ENCODE peak calls at places on chromosomes 16 and 17, in six cellular contexts. T is Peyer's patch; Y is mesendoderm; G is CD8-positive, alpha-beta T cell; V is BJ; W is stomach. E is an unnamed sample.

GRCh38 chr17:751269-752001 is 629 bp downstream of the GEMIN4 start:
- DNase-seq in T (peak), Y (no peak), G (peak), V (no peak), W (peak), E (no peak)

GRCh38 chr16:86806838-86807351 is 228.5 kb downstream of the FOXL1 start:
- DNase-seq in T (no peak), Y (peak), G (no peak), V (no peak), W (no peak), E (no peak)

GRCh38 chr16:6165330-6165984 is 1067.9 kb upstream of the EEF2KMT start:
- DNase-seq in T (no peak), Y (peak), G (no peak), V (no peak), W (no peak), E (no peak)

GRCh38 chr16:28984619-28985135 is at the start of gene LAT:
- DNase-seq in T (peak), Y (no peak), G (peak), V (no peak), W (peak), E (no peak)

GRCh38 chr17:71251276-71251675 is 869.5 kb upstream of the SOX9 start:
- DNase-seq in T (no peak), Y (no peak), G (no peak), V (no peak), W (no peak), E (no peak)

GRCh38 chr16:5314377-5314776 is 216.8 kb upstream of the EEF2KMT start:
- DNase-seq in T (no peak), Y (no peak), G (no peak), V (no peak), W (no peak), E (no peak)

GRCh38 chr16:85898521-85899442 is at the start of gene IRF8:
- DNase-seq in T (peak), Y (peak), G (peak), V (no peak), W (peak), E (no peak)

GRCh38 chr16:57165923-57166322 is 19.9 kb downstream of the PSME3IP1 start:
- DNase-seq in T (no peak), Y (no peak), G (no peak), V (no peak), W (no peak), E (no peak)

GRCh38 chr17:66727634-66728570 is 107.0 kb upstream of the CACNG5 start:
- DNase-seq in T (no peak), Y (peak), G (no peak), V (no peak), W (peak), E (no peak)

DNA sequence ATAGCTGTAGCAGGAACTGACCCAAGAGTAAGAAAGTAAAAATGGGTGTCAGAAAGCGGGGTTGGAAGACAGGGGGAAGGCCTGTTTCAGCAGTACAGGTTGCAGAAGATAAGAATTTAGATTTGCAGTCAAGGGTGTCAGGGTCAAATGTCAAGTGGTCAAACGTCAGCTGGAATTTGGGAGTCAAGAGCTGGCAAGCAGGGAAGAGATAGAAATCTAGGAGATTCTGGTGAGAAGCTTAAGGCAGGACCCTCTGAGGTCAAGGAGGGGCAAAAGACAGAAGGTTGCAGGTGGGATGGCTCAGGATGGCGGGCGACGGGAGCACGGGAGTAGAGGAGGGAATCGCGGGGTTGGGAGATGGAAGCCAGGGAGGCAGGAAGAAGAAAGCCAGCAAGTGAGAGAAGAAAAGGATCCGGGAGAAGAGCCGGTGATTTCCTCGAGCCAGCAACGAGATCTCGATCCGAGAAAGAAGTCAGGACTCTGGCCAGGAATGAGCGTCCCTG is 335 bp downstream of the SLC25A35 start:
- DNase-seq in T (no peak), Y (no peak), G (no peak), V (no peak), W (no peak), E (no peak)
- H3K4me3 ChIP-seq in T (peak), Y (peak), G (peak), V (peak), W (peak), E (peak)

GRCh38 chr17:61477204-61477834 is 25.1 kb downstream of the TBX4 start:
- DNase-seq in T (no peak), Y (no peak), G (no peak), V (no peak), W (no peak), E (no peak)

GRCh38 chr17:61478026-61478789 is 26.0 kb downstream of the TBX4 start:
- DNase-seq in T (no peak), Y (no peak), G (no peak), V (no peak), W (no peak), E (no peak)

GRCh38 chr17:61479493-61480413 is 27.5 kb downstream of the TBX4 start:
- DNase-seq in T (no peak), Y (no peak), G (no peak), V (no peak), W (no peak), E (no peak)

GRCh38 chr17:61480414-61480807 is 28.2 kb downstream of the TBX4 start:
- DNase-seq in T (no peak), Y (no peak), G (no peak), V (no peak), W (no peak), E (no peak)

DNA sequence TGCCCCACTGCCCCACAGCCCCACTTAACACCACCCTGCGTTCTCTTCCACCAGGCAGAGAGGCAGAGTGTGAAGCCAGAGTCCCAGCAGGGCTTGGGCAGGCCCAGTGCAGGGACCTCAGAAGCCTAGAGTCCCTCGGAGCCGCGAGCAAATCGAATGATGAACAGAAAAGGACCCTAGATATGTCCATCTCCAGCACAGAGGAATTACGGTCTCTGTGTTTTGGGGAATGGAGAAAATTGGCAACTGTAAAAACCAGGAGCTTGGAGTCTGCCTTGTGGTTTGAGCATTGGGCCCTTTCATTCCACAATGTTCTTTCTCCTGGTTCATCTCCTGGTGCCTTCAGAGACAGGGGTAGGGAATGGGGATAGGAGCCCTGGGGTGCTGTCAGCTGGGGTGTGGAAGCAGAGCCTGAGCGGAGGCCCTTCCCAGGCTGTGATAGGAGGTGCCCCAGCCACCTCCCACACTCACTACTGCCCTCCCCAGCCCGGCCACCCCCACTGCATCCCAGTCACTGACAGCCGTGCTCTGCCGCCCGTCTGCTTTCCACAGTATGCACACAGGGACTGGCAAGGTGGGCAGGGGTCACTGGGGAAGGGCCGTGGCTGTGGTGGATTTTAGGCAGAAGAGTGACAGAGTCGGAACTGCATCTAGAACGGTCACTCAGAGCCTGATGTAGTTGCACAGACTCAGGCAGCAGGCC is 26.7 kb downstream of the TBX4 start:
- DNase-seq in T (no peak), Y (no peak), G (no peak), V (no peak), W (no peak), E (no peak)
- H3K4me3 ChIP-seq in T (no peak), Y (no peak), G (no peak), V (no peak), W (no peak), E (no peak)

GRCh38 chr16:88368036-88368435 is 14.7 kb upstream of the ZNF469 start:
- DNase-seq in T (no peak), Y (no peak), G (no peak), V (no peak), W (no peak), E (no peak)

GRCh38 chr16:88367560-88367959 is 15.2 kb upstream of the ZNF469 start:
- DNase-seq in T (no peak), Y (no peak), G (no peak), V (no peak), W (no peak), E (no peak)

GRCh38 chr16:88366032-88366703 is 16.6 kb upstream of the ZNF469 start:
- DNase-seq in T (no peak), Y (no peak), G (no peak), V (no peak), W (no peak), E (no peak)

GRCh38 chr16:88365244-88365865 is 17.4 kb upstream of the ZNF469 start:
- DNase-seq in T (no peak), Y (no peak), G (no peak), V (no peak), W (no peak), E (no peak)

DNA sequence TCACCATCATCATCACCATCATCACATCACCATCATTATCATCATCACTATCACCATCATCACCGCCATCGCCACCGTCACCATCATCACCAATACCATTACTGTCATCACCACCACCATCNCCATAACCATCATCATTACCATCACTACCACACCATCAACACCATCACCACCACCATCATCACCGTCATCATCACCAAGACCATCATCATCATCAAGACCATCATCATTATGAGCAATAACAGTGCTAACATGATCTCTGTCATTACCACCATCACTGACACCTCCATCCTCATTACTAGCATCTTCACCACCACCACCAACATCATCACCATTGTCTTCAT is 16.1 kb upstream of the ZNF469 start:
- DNase-seq in T (no peak), Y (no peak), G (no peak), V (no peak), W (no peak), E (no peak)
- H3K4me3 ChIP-seq in T (no peak), Y (no peak), G (no peak), V (no peak), W (no peak), E (no peak)

GRCh38 chr16:46930861-46931260 is 42.6 kb downstream of the DNAJA2 start:
- DNase-seq in T (no peak), Y (no peak), G (no peak), V (no peak), W (no peak), E (no peak)

GRCh38 chr16:46926470-46927225 is 42.5 kb downstream of the GPT2 start:
- DNase-seq in T (no peak), Y (no peak), G (no peak), V (no peak), W (no peak), E (no peak)

GRCh38 chr16:46927273-46927672 is 43.1 kb downstream of the GPT2 start:
- DNase-seq in T (no peak), Y (no peak), G (no peak), V (no peak), W (no peak), E (no peak)

GRCh38 chr16:46928811-46929210 is 44.6 kb downstream of the GPT2 start:
- DNase-seq in T (no peak), Y (peak), G (no peak), V (no peak), W (no peak), E (no peak)

GRCh38 chr16:46929378-46930332 is 43.8 kb downstream of the DNAJA2 start:
- DNase-seq in T (peak), Y (peak), G (peak), V (no peak), W (peak), E (peak)
- H3K4me3 ChIP-seq in T (no peak), Y (no peak), G (no peak), V (no peak), W (no peak), E (no peak)

DNA sequence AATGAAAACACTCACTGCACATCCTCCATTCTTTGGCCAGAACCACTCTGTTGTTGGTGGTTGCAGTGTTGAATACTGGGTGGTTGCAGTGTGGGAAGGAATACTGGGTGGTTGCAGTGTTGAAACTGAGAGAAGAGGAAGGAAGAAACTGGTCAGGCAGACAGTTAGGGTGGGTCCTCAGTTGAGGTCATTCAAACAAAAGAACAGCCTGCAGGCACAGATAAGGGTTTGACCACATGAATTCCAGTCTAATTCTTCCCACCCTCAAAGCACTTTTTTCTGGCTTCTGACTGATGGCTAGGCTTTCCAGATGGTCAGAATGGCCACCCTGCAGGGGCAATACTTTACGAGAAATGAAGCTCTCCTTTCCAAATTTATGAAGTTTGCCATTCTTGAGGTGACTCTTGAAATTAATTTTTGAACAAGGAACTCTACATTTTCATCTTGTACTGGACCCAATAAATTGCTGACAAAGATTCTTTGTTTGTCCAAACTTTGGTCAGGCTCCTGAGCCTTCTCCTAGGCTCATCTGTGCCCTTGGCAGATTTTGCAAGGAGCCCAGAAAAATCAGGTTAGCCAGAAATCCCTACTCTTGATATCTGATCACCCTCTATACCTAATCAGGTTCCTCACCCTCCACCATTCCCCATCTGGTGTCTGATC is 596.6 kb upstream of the CDH5 start:
- DNase-seq in T (no peak), Y (peak), G (no peak), V (no peak), W (no peak), E (no peak)
- H3K4me3 ChIP-seq in T (no peak), Y (no peak), G (no peak), V (no peak), W (no peak), E (no peak)

GRCh38 chr17:16247589-16247984 is 30.6 kb downstream of the PIGL start:
- DNase-seq in T (no peak), Y (no peak), G (no peak), V (no peak), W (no peak), E (no peak)
- H3K4me3 ChIP-seq in T (no peak), Y (no peak), G (no peak), V (no peak), W (no peak), E (no peak)

GRCh38 chr16:58426095-58426494 is 33.8 kb downstream of the GINS3 start:
- DNase-seq in T (peak), Y (no peak), G (peak), V (no peak), W (no peak), E (no peak)
- H3K4me3 ChIP-seq in T (no peak), Y (no peak), G (no peak), V (no peak), W (no peak), E (no peak)

GRCh38 chr16:14606102-14606501 is 24.0 kb downstream of the PARN start:
- DNase-seq in T (peak), Y (no peak), G (no peak), V (no peak), W (no peak), E (no peak)

GRCh38 chr16:14611660-14612059 is 18.4 kb downstream of the PARN start:
- DNase-seq in T (no peak), Y (no peak), G (no peak), V (no peak), W (no peak), E (no peak)

GRCh38 chr16:14608604-14609003 is 21.5 kb downstream of the PARN start:
- DNase-seq in T (no peak), Y (no peak), G (no peak), V (no peak), W (no peak), E (no peak)

GRCh38 chr16:14609716-14610115 is 20.3 kb downstream of the PARN start:
- DNase-seq in T (no peak), Y (no peak), G (no peak), V (no peak), W (no peak), E (no peak)

GRCh38 chr16:14608111-14608566 is 21.9 kb downstream of the PARN start:
- DNase-seq in T (no peak), Y (no peak), G (no peak), V (no peak), W (no peak), E (no peak)
- H3K4me3 ChIP-seq in T (no peak), Y (no peak), G (no peak), V (no peak), W (no peak), E (no peak)

GRCh38 chr16:67445913-67446907 is 15.3 kb downstream of the HSD11B2 start:
- DNase-seq in T (no peak), Y (no peak), G (no peak), V (no peak), W (peak), E (no peak)
- H3K4me3 ChIP-seq in T (no peak), Y (no peak), G (no peak), V (no peak), W (no peak), E (no peak)

DNA sequence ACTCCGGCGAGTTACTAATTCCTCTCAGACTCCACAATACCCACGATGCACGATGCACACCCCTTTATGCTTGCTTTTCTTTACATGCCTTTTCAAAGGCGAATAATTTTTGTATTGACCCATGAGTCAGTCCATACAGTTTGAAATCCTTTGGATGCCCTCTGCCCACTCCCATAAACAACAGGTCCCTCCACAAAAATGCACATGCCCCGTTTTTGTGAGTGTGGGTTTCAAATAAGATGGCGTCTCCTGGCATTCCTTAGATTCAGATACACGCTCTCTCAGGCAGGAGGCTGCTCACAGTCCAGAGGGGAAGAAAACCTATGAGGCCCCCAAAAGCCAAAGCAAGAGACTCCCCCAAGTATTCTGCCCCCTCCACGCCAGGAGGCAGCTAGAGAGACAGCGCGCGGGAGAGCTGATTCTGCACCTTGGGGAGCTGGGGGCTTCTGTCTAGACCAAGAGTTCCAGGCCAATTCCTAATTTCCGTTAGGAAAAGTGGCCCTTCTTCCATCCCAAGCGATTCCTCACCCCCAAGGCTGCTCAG is 19.6 kb upstream of the HOXB9 start:
- DNase-seq in T (no peak), Y (no peak), G (no peak), V (no peak), W (no peak), E (no peak)
- H3K4me3 ChIP-seq in T (peak), Y (peak), G (peak), V (no peak), W (no peak), E (no peak)